ENCODE peak calls at places on chromosomes 3 and 15, in ten cellular contexts. W is activated CD4-positive, alpha-beta T cell treated with anti-CD3 and anti-CD28 coated beads, Interleukin-2, amount 50 U/mL, for 48 hours; S is globus pallidus; F is stimulated activated CD4-positive, alpha-beta T cell treated with anti-CD3 and anti-CD28 coated beads, Interleukin-4, amount 100 ng/mL, for 1 hour; D is activated naive CD4-positive, alpha-beta T cell treated with anti-CD3 and anti-CD28 coated beads, Interleukin-2, amount 50 U/mL, for 16 hours; T is AG20443; Z is AG10803; K is nucleus accumbens; E is iris pigment epithelial cell; J is myocyte. M is an unnamed sample.
A peak's percentile ranks its signal among the peaks of the same experiment; 100 is the strongest.

GRCh38 chr15:63347074-63347859 is 34.4 kb downstream of the CA12 start:
- DNase-seq in W (no peak), S (no peak), F (no peak), D (no peak), T (no peak), Z (no peak), K (no peak), E (peak; percentile 26), J (no peak), M (no peak)

GRCh38 chr15:47294765-47295259 is 422.5 kb upstream of the SEMA6D start:
- DNase-seq in W (no peak), S (no peak), F (no peak), D (no peak), T (no peak), Z (no peak), K (no peak), E (peak; percentile 28), J (no peak), M (no peak)

GRCh38 chr15:88603885-88604284 is 17.3 kb upstream of the AEN start:
- DNase-seq in W (no peak), S (no peak), F (no peak), D (no peak), T (no peak), Z (no peak), K (no peak), E (no peak), J (no peak), M (no peak)

GRCh38 chr15:29392358-29392757 is 122.7 kb upstream of the NSMCE3 start:
- DNase-seq in W (no peak), S (no peak), F (no peak), D (no peak), T (no peak), Z (no peak), K (no peak), E (no peak), J (no peak), M (no peak)

GRCh38 chr3:124766113-124767095 is 36.2 kb downstream of the UMPS start:
- DNase-seq in W (no peak), S (no peak), F (no peak), D (no peak), T (no peak), Z (no peak), K (no peak), E (no peak), J (no peak), M (no peak)

GRCh38 chr15:60297047-60297446 is 100.7 kb downstream of the ANXA2 start:
- DNase-seq in W (no peak), S (no peak), F (no peak), D (no peak), T (no peak), Z (no peak), K (no peak), E (no peak), J (no peak), M (no peak)

GRCh38 chr15:81375461-81375860 is 1.4 kb upstream of the TMC3 start:
- DNase-seq in W (no peak), S (no peak), F (no peak), D (no peak), T (no peak), Z (no peak), K (no peak), E (no peak), J (no peak), M (no peak)

GRCh38 chr15:71083349-71083748 is 31.9 kb upstream of the THSD4 start:
- DNase-seq in W (no peak), S (no peak), F (no peak), D (no peak), T (peak; percentile 72), Z (peak; percentile 91), K (no peak), E (no peak), J (peak; percentile 41), M (no peak)

GRCh38 chr15:96409231-96410138 is 79.0 kb downstream of the NR2F2 start:
- DNase-seq in W (no peak), S (no peak), F (no peak), D (no peak), T (peak; percentile 27), Z (no peak), K (no peak), E (peak; percentile 11), J (no peak), M (peak; percentile 16)

GRCh38 chr3:138686771-138687221 is 78.2 kb downstream of the FAIM start:
- DNase-seq in W (no peak), S (no peak), F (no peak), D (no peak), T (peak; percentile 42), Z (peak; percentile 86), K (no peak), E (peak; percentile 93), J (peak; percentile 60), M (no peak)

GRCh38 chr15:77021803-77022381 is 27.0 kb downstream of the PSTPIP1 start:
- DNase-seq in W (peak; percentile 58), S (no peak), F (no peak), D (peak; percentile 12), T (peak; percentile 86), Z (peak; percentile 80), K (no peak), E (peak; percentile 40), J (no peak), M (no peak)

GRCh38 chr15:58864602-58865419 is 68.7 kb downstream of the SLTM start:
- DNase-seq in W (no peak), S (no peak), F (peak; percentile 9), D (peak; percentile 20), T (peak; percentile 66), Z (peak; percentile 25), K (no peak), E (peak; percentile 16), J (peak; percentile 24), M (peak; percentile 9)

GRCh38 chr3:10817506-10817905 is 1.5 kb downstream of the SLC6A11 start:
- DNase-seq in W (no peak), S (peak; percentile 35), F (no peak), D (no peak), T (no peak), Z (no peak), K (no peak), E (no peak), J (no peak), M (no peak)

GRCh38 chr3:169303660-169304059 is 359.9 kb downstream of the MECOM start:
- DNase-seq in W (no peak), S (no peak), F (no peak), D (no peak), T (no peak), Z (no peak), K (no peak), E (no peak), J (no peak), M (no peak)

GRCh38 chr3:127170794-127171193 is 22.1 kb upstream of the PRR23E start:
- DNase-seq in W (no peak), S (no peak), F (no peak), D (no peak), T (peak; percentile 87), Z (peak; percentile 67), K (no peak), E (peak; percentile 65), J (no peak), M (no peak)

GRCh38 chr3:139836656-139837464 is 98.1 kb upstream of the CLSTN2 start:
- DNase-seq in W (no peak), S (no peak), F (no peak), D (no peak), T (no peak), Z (no peak), K (no peak), E (no peak), J (peak; percentile 80), M (no peak)

GRCh38 chr3:143849854-143850549 is 1.7 kb upstream of the SLC9A9 start:
- DNase-seq in W (no peak), S (no peak), F (no peak), D (no peak), T (peak; percentile 70), Z (peak; percentile 91), K (no peak), E (peak; percentile 91), J (peak; percentile 75), M (no peak)

GRCh38 chr3:43970920-43971319 is 270.8 kb upstream of the TOPAZ1 start:
- DNase-seq in W (no peak), S (no peak), F (no peak), D (no peak), T (no peak), Z (no peak), K (no peak), E (no peak), J (no peak), M (no peak)

GRCh38 chr3:72754582-72754981 is 93.7 kb downstream of the SHQ1 start:
- DNase-seq in W (no peak), S (no peak), F (no peak), D (no peak), T (no peak), Z (no peak), K (no peak), E (no peak), J (no peak), M (no peak)

GRCh38 chr3:138047596-138048195 is 37.7 kb downstream of the CLDN18 start:
- DNase-seq in W (no peak), S (no peak), F (no peak), D (no peak), T (no peak), Z (no peak), K (no peak), E (no peak), J (no peak), M (no peak)

M was measured in endothelial cell.